ENCODE peak calls at places on chromosome X, in ten cellular contexts. B is skeletal muscle cell, F is HFF-Myc, A is AG09309, E is fibroblast of lung, H is dorsolateral prefrontal cortex, N is right lobe of liver, V is aorta, I is astrocyte of the cerebellum, S is heart left ventricle. Q is an unnamed sample.

GRCh38 chrX:76184276-76184675 is 11.4 kb downstream of the PBDC1 start:
- DNase-seq in B (no peak), F (no peak), A (no peak), E (no peak), H (no peak), N (no peak), V (no peak), I (no peak), S (no peak), Q (no peak)

GRCh38 chrX:13094374-13094773 is 50.0 kb upstream of the FAM9C start:
- DNase-seq in B (no peak), F (no peak), A (no peak), E (no peak), H (no peak), N (no peak), V (no peak), I (no peak), S (no peak), Q (no peak)

GRCh38 chrX:9770319-9770718 is 4.7 kb upstream of the GPR143 start:
- DNase-seq in B (no peak), F (no peak), A (no peak), E (no peak), H (no peak), N (no peak), V (no peak), I (no peak), S (no peak), Q (no peak)

GRCh38 chrX:56113785-56114436 is 118.2 kb upstream of the KLF8 start:
- DNase-seq in B (no peak), F (no peak), A (no peak), E (no peak), H (no peak), N (no peak), V (no peak), I (no peak), S (no peak), Q (no peak)

GRCh38 chrX:32139463-32139862 is 1067.6 kb upstream of the FTHL17 start:
- DNase-seq in B (no peak), F (no peak), A (no peak), E (no peak), H (no peak), N (no peak), V (no peak), I (no peak), S (no peak), Q (no peak)

GRCh38 chrX:136598631-136599030 is 49.3 kb upstream of the CD40LG start:
- DNase-seq in B (no peak), F (no peak), A (no peak), E (no peak), H (no peak), N (no peak), V (no peak), I (no peak), S (no peak), Q (no peak)

GRCh38 chrX:73455171-73455570 is 8.3 kb downstream of the CDX4 start:
- DNase-seq in B (no peak), F (no peak), A (no peak), E (no peak), H (no peak), N (no peak), V (no peak), I (no peak), S (no peak), Q (no peak)

GRCh38 chrX:119622356-119623232 is 16.4 kb upstream of the NKRF start:
- DNase-seq in B (peak), F (no peak), A (peak), E (peak), H (no peak), N (no peak), V (no peak), I (peak), S (no peak), Q (no peak)

GRCh38 chrX:108642273-108642628 is 94.1 kb downstream of the IRS4 start:
- DNase-seq in B (no peak), F (no peak), A (no peak), E (no peak), H (no peak), N (no peak), V (no peak), I (no peak), S (no peak), Q (no peak)

GRCh38 chrX:46298821-46299220 is 246.4 kb downstream of the ZNF674 start:
- DNase-seq in B (no peak), F (no peak), A (peak), E (peak), H (no peak), N (no peak), V (no peak), I (peak), S (no peak), Q (no peak)

GRCh38 chrX:23819385-23820234 is 36.6 kb downstream of the SAT1 start:
- DNase-seq in B (no peak), F (no peak), A (no peak), E (peak), H (no peak), N (no peak), V (no peak), I (peak), S (no peak), Q (no peak)

GRCh38 chrX:34638116-34638515 is 19.0 kb downstream of the TMEM47 start:
- DNase-seq in B (no peak), F (no peak), A (no peak), E (peak), H (no peak), N (no peak), V (no peak), I (no peak), S (no peak), Q (no peak)

GRCh38 chrX:107465932-107466620 is 16.6 kb downstream of the FRMPD3 start:
- DNase-seq in B (no peak), F (no peak), A (no peak), E (no peak), H (no peak), N (no peak), V (no peak), I (no peak), S (no peak), Q (no peak)

GRCh38 chrX:97401586-97402101 is 517.9 kb downstream of the RPA4 start:
- DNase-seq in B (no peak), F (no peak), A (no peak), E (no peak), H (no peak), N (no peak), V (no peak), I (no peak), S (no peak), Q (no peak)

GRCh38 chrX:45758738-45759397 is 558.2 kb upstream of the DIPK2B start:
- DNase-seq in B (no peak), F (no peak), A (no peak), E (peak), H (no peak), N (no peak), V (no peak), I (no peak), S (no peak), Q (peak)

GRCh38 chrX:125210146-125210545 is 109.5 kb upstream of the TEX13C start:
- DNase-seq in B (no peak), F (no peak), A (no peak), E (no peak), H (no peak), N (no peak), V (no peak), I (no peak), S (no peak), Q (no peak)

GRCh38 chrX:134406230-134406794 is 53.7 kb upstream of the HPRT1 start:
- DNase-seq in B (no peak), F (no peak), A (no peak), E (no peak), H (no peak), N (no peak), V (no peak), I (no peak), S (no peak), Q (no peak)

GRCh38 chrX:24945009-24945408 is 70.8 kb downstream of the ARX start:
- DNase-seq in B (no peak), F (no peak), A (no peak), E (no peak), H (no peak), N (no peak), V (no peak), I (no peak), S (no peak), Q (no peak)

GRCh38 chrX:107449490-107450175 is at the start of gene FRMPD3:
- DNase-seq in B (no peak), F (no peak), A (no peak), E (no peak), H (peak), N (no peak), V (peak), I (no peak), S (no peak), Q (no peak)

GRCh38 chrX:112820364-112821308 is 20.0 kb downstream of the AMOT start:
- DNase-seq in B (no peak), F (no peak), A (no peak), E (peak), H (no peak), N (no peak), V (no peak), I (no peak), S (no peak), Q (no peak)

GRCh38 chrX:129690435-129690834 is 35.7 kb upstream of the APLN start:
- DNase-seq in B (peak), F (no peak), A (no peak), E (peak), H (no peak), N (no peak), V (no peak), I (no peak), S (no peak), Q (no peak)

GRCh38 chrX:78066110-78066509 is 37.9 kb upstream of the PGK1 start:
- DNase-seq in B (no peak), F (no peak), A (no peak), E (peak), H (no peak), N (no peak), V (no peak), I (peak), S (no peak), Q (no peak)

GRCh38 chrX:136689441-136689840 is 41.5 kb downstream of the CD40LG start:
- DNase-seq in B (peak), F (no peak), A (no peak), E (peak), H (no peak), N (no peak), V (no peak), I (peak), S (no peak), Q (peak)

GRCh38 chrX:65877953-65878352 is 161.9 kb downstream of the VSIG4 start:
- DNase-seq in B (no peak), F (no peak), A (no peak), E (no peak), H (no peak), N (no peak), V (no peak), I (no peak), S (no peak), Q (no peak)

GRCh38 chrX:137896123-137896522 is 330.2 kb downstream of the ZIC3 start:
- DNase-seq in B (no peak), F (no peak), A (no peak), E (no peak), H (no peak), N (no peak), V (no peak), I (no peak), S (no peak), Q (no peak)

GRCh38 chrX:76172325-76172887 is 456 bp upstream of the PBDC1 start:
- DNase-seq in B (no peak), F (no peak), A (no peak), E (no peak), H (no peak), N (no peak), V (no peak), I (no peak), S (no peak), Q (no peak)

GRCh38 chrX:141468940-141469339 is 115.6 kb downstream of the SPANXA1 start:
- DNase-seq in B (no peak), F (no peak), A (peak), E (peak), H (no peak), N (no peak), V (no peak), I (peak), S (no peak), Q (no peak)

GRCh38 chrX:112687189-112687691 is 7.5 kb upstream of the LHFPL1 start:
- DNase-seq in B (peak), F (no peak), A (no peak), E (peak), H (no peak), N (no peak), V (no peak), I (peak), S (no peak), Q (no peak)

DNA sequence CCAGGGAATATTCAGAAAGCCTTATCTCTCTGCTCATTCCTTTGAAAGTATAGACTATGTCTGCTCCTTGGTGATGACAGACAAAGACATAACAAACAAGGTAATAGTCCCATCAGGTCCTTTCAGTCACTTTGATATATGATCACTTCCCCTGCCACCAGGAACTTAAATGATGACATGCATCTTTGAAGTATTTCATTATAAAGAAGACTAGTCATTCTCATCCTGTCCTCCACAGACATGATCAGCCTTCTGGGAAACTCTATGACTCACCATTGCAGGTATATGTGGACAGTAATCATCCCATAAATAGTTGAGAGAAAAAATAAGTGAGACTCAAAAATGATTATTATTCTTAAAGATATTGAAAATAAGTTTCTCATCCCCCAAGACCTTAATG is 117.5 kb upstream of the VCX2 start:
- DNase-seq in B (no peak), F (no peak), A (no peak), E (no peak), H (no peak), N (no peak), V (no peak), I (no peak), S (no peak), Q (no peak)
- H3K4me3 ChIP-seq in B (no peak), F (no peak), A (no peak), E (no peak), H (no peak), N (no peak), V (no peak), I (no peak), S (no peak), Q (no peak)

GRCh38 chrX:154371771-154372300 is 2.6 kb downstream of the FLNA start:
- DNase-seq in B (no peak), F (no peak), A (no peak), E (no peak), H (no peak), N (no peak), V (no peak), I (no peak), S (no peak), Q (no peak)
- H3K4me3 ChIP-seq in B (peak), F (peak), A (peak), E (peak), H (peak), N (peak), V (peak), I (peak), S (peak), Q (peak)

DNA sequence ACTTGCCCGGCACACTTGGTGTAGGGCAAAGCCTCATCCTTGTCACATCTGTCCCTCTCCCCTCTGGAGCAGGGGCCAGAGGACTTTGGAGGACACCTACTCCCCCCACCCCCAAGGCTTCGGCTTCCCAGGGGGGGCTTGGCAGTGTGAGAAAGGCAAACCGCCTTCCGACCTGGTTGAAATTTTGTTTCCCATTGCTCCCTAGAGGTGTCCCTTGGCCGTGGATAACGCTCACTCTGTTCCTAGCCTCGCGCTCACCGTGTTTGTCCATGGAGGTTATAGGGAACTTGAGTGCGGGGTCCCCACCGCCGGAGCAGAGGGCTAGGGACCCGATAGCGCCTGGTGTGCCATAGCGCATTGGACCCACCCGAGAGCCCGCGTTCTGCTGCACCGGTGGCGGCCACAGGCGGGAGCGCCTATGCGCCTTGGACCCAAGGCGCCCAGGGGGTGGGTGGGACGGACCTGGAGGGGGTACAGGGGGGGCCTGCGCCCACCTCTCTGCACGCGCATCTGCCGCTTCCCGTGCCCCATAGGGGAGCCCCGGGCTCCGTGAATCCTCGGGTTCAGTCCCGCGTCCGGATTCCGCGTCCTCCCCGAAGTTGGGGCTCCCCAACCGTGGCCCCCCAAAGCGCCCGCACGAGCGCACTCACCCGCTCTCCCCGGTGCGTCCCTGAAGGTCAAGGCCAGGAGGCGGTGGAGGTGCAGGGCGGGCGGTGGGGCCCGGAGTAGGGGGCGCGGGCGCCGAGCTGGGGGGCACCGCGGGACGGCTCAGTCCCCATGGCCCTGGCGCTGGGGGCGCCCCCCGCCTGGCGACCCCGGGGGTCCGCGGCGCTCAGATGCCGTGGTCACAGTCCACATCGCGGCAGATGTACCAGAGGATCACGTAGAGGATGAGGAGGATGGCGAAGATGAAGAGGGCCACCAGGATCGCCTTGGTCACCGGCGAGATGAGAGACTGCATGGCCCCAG is 82.7 kb upstream of the DHRSX start:
- DNase-seq in B (no peak), F (no peak), A (no peak), E (no peak), H (no peak), N (peak), V (peak), I (no peak), S (no peak), Q (no peak)
- H3K4me3 ChIP-seq in B (no peak), F (no peak), A (no peak), E (no peak), H (peak), N (no peak), V (no peak), I (no peak), S (peak), Q (no peak)

DNA sequence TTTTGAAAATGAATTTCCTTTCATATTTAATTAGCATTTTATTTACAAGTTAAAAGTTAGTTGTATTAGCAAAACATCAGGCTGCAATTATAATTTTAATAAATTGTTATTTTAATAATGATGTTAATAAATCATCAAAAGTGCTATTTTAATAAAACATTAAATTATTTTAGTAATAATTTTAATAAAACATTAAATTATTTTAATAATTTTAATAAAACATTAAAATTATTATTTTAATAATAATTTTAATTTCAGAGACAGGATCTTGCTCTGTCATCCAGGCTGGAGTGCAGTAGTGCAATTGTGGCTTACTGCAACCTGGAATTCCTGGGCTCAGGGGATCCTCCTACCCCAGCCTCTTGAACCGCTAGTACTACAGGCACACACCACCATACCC is 10.8 kb downstream of the RAP2C start:
- DNase-seq in B (no peak), F (no peak), A (no peak), E (no peak), H (no peak), N (no peak), V (no peak), I (no peak), S (no peak), Q (no peak)
- H3K4me3 ChIP-seq in B (no peak), F (no peak), A (no peak), E (no peak), H (no peak), N (no peak), V (no peak), I (no peak), S (no peak), Q (no peak)

DNA sequence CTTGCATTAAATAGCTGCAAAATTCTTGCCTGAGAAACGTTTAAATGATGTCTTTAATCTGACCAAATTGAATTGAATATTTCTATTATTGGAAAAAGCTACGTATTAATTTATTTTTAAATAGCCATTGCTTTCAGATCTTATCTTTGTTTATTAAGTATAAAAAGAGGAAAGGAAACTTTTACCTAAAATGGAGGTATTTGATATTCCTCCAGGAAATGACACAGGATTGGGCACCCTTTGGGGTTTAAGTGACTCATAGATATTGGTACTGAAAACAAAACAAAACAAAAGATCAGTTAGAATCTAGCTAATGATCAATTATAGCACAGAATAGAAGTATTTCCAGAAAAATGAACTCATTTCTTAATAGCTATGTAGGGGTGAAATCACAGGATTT is 34.1 kb downstream of the PLS3 start:
- DNase-seq in B (no peak), F (no peak), A (no peak), E (peak), H (no peak), N (no peak), V (no peak), I (no peak), S (no peak), Q (no peak)
- H3K4me3 ChIP-seq in B (peak), F (no peak), A (no peak), E (peak), H (no peak), N (no peak), V (peak), I (no peak), S (peak), Q (no peak)

GRCh38 chrX:40011483-40012038 is 86.2 kb downstream of the BCOR start:
- DNase-seq in B (no peak), F (no peak), A (no peak), E (no peak), H (no peak), N (no peak), V (peak), I (no peak), S (no peak), Q (no peak)
- H3K4me3 ChIP-seq in B (no peak), F (no peak), A (no peak), E (no peak), H (no peak), N (no peak), V (no peak), I (no peak), S (no peak), Q (no peak)

Q was measured in DND-41.